ENCODE peak calls at places on chromosomes 13 and 19, in six cellular contexts. V is fibroblast of lung, G is HAP-1, D is lower leg skin, F is cardiac muscle cell, W is Peyer's patch. M is an unnamed sample.

GRCh38 chr13:72565893-72566292 is 161.5 kb downstream of the MZT1 start:
- DNase-seq in V (peak), G (peak), D (no peak), F (peak), W (no peak), M (peak)

GRCh38 chr19:4083677-4084546 is 17.2 kb upstream of the ZBTB7A start:
- DNase-seq in V (no peak), G (peak), D (no peak), F (no peak), W (peak), M (no peak)

GRCh38 chr13:96700657-96701056 is 293.6 kb downstream of the OXGR1 start:
- DNase-seq in V (no peak), G (no peak), D (no peak), F (no peak), W (no peak), M (no peak)

GRCh38 chr13:48094404-48094780 is 512 bp downstream of the MED4 start:
- DNase-seq in V (peak), G (peak), D (no peak), F (peak), W (no peak), M (peak)

GRCh38 chr19:7763696-7764095 is 653 bp downstream of the CLEC4M start:
- DNase-seq in V (no peak), G (no peak), D (no peak), F (no peak), W (no peak), M (no peak)

GRCh38 chr13:89282241-89282640 is 1611.1 kb downstream of the SLITRK5 start:
- DNase-seq in V (no peak), G (no peak), D (no peak), F (no peak), W (no peak), M (no peak)

GRCh38 chr19:14434543-14435319 is 1.6 kb downstream of the PKN1 start:
- DNase-seq in V (peak), G (no peak), D (peak), F (no peak), W (no peak), M (peak)

GRCh38 chr13:27953671-27954405 is 15.3 kb downstream of the CDX2 start:
- DNase-seq in V (peak), G (peak), D (peak), F (peak), W (peak), M (peak)

GRCh38 chr19:48660854-48661731 is 11.7 kb downstream of the NTN5 start:
- DNase-seq in V (peak), G (peak), D (peak), F (peak), W (peak), M (peak)

GRCh38 chr13:40770934-40771618 is at the start of gene MRPS31:
- DNase-seq in V (peak), G (peak), D (peak), F (peak), W (peak), M (peak)

GRCh38 chr19:7179917-7180306 is 110.4 kb downstream of the ZNF557 start:
- DNase-seq in V (no peak), G (no peak), D (no peak), F (no peak), W (no peak), M (no peak)

GRCh38 chr13:21326155-21327030 is 132.7 kb downstream of the ZDHHC20 start:
- DNase-seq in V (peak), G (no peak), D (no peak), F (peak), W (peak), M (peak)

GRCh38 chr13:26563713-26564112 is 6.2 kb downstream of the WASF3 start:
- DNase-seq in V (no peak), G (no peak), D (no peak), F (no peak), W (no peak), M (no peak)

GRCh38 chr13:111324736-111325135 is 4.3 kb downstream of the TEX29 start:
- DNase-seq in V (no peak), G (no peak), D (no peak), F (no peak), W (no peak), M (no peak)

GRCh38 chr19:40154121-40154680 is 37.0 kb upstream of the MAP3K10 start:
- DNase-seq in V (no peak), G (no peak), D (no peak), F (no peak), W (no peak), M (no peak)

DNA sequence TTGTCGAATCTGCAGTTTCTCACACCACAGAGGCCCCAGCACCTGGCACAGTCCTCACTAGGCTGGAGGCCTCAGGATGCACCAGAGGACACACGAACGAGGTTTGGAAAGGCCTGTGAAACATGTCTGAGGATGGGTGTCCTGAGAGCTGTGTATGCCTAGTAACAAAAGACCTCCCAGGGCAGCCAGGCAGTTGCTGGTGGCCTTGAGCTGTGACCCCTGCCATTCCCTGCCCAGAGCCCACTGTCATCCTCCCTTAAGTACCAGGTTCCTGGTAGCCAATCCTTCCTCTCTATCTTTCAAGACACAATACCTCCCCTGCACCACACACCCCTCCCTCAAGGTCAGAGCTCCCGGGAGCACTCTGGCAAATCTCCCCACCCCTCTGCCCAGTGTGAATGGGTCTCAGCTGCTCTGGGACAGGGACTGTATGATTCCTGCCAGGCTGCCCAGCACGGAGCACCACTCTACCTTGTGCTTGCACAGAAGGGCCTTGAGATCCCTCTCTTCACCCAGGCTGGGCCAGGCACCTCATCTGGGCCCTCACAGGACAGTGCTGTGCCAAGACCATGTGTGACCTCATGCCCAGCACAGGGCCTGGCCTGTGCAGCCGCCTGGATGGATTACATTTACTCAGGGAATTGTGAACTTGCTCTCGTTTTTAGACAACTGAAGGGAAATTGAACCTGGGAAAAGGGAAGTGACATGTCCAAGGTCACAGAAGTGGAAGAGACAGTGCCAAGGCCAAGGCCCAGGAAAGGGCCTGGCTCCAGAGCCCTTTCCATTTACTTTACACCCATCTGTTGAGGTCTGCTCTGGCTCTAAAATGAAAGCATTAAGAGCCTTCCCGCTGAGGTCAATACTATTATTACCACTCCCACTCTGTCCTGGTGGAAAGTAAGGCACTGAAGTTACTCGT is 2.2 kb downstream of the ZNF787 start:
- DNase-seq in V (no peak), G (no peak), D (no peak), F (no peak), W (no peak), M (no peak)
- H3K4me3 ChIP-seq in V (peak), G (peak), D (no peak), F (no peak), W (no peak), M (peak)

GRCh38 chr19:19385131-19385899 is 20.2 kb upstream of the GATAD2A start:
- DNase-seq in V (peak), G (peak), D (peak), F (peak), W (peak), M (peak)

GRCh38 chr19:19382118-19382517 is 23.4 kb upstream of the GATAD2A start:
- DNase-seq in V (no peak), G (no peak), D (no peak), F (no peak), W (no peak), M (no peak)

GRCh38 chr19:19386373-19386869 is 19.1 kb upstream of the GATAD2A start:
- DNase-seq in V (no peak), G (no peak), D (no peak), F (no peak), W (no peak), M (no peak)

GRCh38 chr19:19385900-19386339 is 19.6 kb upstream of the GATAD2A start:
- DNase-seq in V (no peak), G (peak), D (no peak), F (peak), W (peak), M (no peak)

GRCh38 chr19:19384486-19384885 is 21.0 kb upstream of the GATAD2A start:
- DNase-seq in V (no peak), G (no peak), D (no peak), F (no peak), W (no peak), M (no peak)
- H3K4me3 ChIP-seq in V (peak), G (no peak), D (peak), F (no peak), W (peak), M (peak)

GRCh38 chr19:16075430-16076153 is 703 bp upstream of the TPM4 start:
- DNase-seq in V (peak), G (no peak), D (no peak), F (no peak), W (peak), M (no peak)
- H3K4me3 ChIP-seq in V (peak), G (peak), D (peak), F (peak), W (peak), M (peak)

GRCh38 chr19:18418034-18418724 is 1.0 kb upstream of the SSBP4 start:
- DNase-seq in V (no peak), G (no peak), D (no peak), F (no peak), W (no peak), M (no peak)
- H3K4me3 ChIP-seq in V (no peak), G (peak), D (no peak), F (peak), W (peak), M (peak)

GRCh38 chr13:109140777-109141354 is 511.5 kb downstream of the MYO16 start:
- DNase-seq in V (no peak), G (no peak), D (no peak), F (no peak), W (no peak), M (no peak)
- H3K4me3 ChIP-seq in V (no peak), G (no peak), D (no peak), F (no peak), W (no peak), M (peak)

M was measured in AG10803.